ENCODE peak calls at places on chromosomes 1 and 21, in eight cellular contexts. U, C, Y, M, N, X, B and K are unnamed samples.

GRCh38 chr21:44537930-44538911 is 1.8 kb downstream of the KRTAP10-1 start:
- DNase-seq in U (no peak), C (no peak), Y (no peak), M (no peak), N (no peak), X (no peak), B (no peak), K (no peak)

GRCh38 chr1:244778356-244778755 is 57.1 kb upstream of the COX20 start:
- DNase-seq in U (no peak), C (peak; percentile 19), Y (no peak), M (no peak), N (no peak), X (no peak), B (no peak), K (peak; percentile 87)

GRCh38 chr1:75203415-75204277 is 69.5 kb downstream of the LHX8 start:
- DNase-seq in U (peak; percentile 43), C (peak; percentile 54), Y (no peak), M (peak; percentile 61), N (peak; percentile 40), X (peak; percentile 4), B (peak; percentile 33), K (peak; percentile 61)

GRCh38 chr1:193264313-193265065 is 78.1 kb upstream of the B3GALT2 start:
- DNase-seq in U (no peak), C (no peak), Y (no peak), M (no peak), N (no peak), X (no peak), B (no peak), K (no peak)

GRCh38 chr1:233075045-233075444 is 124.6 kb downstream of the NTPCR start:
- DNase-seq in U (no peak), C (no peak), Y (no peak), M (peak; percentile 69), N (no peak), X (no peak), B (no peak), K (peak; percentile 20)

GRCh38 chr1:72623299-72623708 is 341.0 kb upstream of the NEGR1 start:
- DNase-seq in U (no peak), C (no peak), Y (no peak), M (peak; percentile 3), N (peak; percentile 20), X (peak; percentile 3), B (peak; percentile 30), K (peak; percentile 70)

GRCh38 chr1:147099192-147099591 is 73.1 kb downstream of the PRKAB2 start:
- DNase-seq in U (peak; percentile 17), C (no peak), Y (no peak), M (no peak), N (no peak), X (no peak), B (no peak), K (no peak)

GRCh38 chr1:32538887-32539583 is at the start of gene ZBTB8A:
- DNase-seq in U (peak; percentile 20), C (peak; percentile 54), Y (peak; percentile 15), M (peak; percentile 66), N (peak; percentile 30), X (no peak), B (peak; percentile 83), K (peak; percentile 79)

GRCh38 chr1:35448344-35448801 is 108.8 kb downstream of the KIAA0319L start:
- DNase-seq in U (no peak), C (no peak), Y (no peak), M (no peak), N (peak; percentile 39), X (no peak), B (no peak), K (peak; percentile 54)

GRCh38 chr1:63322944-63323865 is 838 bp downstream of the FOXD3 start:
- DNase-seq in U (peak; percentile 43), C (no peak), Y (no peak), M (peak; percentile 69), N (no peak), X (no peak), B (peak; percentile 57), K (no peak)

GRCh38 chr1:97412155-97412554 is 508.7 kb downstream of the DPYD start:
- DNase-seq in U (no peak), C (no peak), Y (no peak), M (no peak), N (no peak), X (no peak), B (no peak), K (no peak)

GRCh38 chr1:100927276-100927675 is 31.4 kb downstream of the SLC30A7 start:
- DNase-seq in U (no peak), C (no peak), Y (no peak), M (no peak), N (no peak), X (no peak), B (no peak), K (no peak)

GRCh38 chr1:34755961-34756360 is 1.1 kb downstream of the GJB5 start:
- DNase-seq in U (no peak), C (no peak), Y (no peak), M (no peak), N (no peak), X (no peak), B (no peak), K (no peak)

GRCh38 chr1:10755977-10756521 is 40.4 kb downstream of the CASZ1 start:
- DNase-seq in U (peak; percentile 34), C (no peak), Y (no peak), M (peak; percentile 22), N (no peak), X (no peak), B (peak; percentile 89), K (peak; percentile 11)

GRCh38 chr1:196609114-196609737 is 986 bp upstream of the KCNT2 start:
- DNase-seq in U (peak; percentile 4), C (no peak), Y (peak; percentile 13), M (peak; percentile 34), N (peak; percentile 1), X (no peak), B (peak; percentile 43), K (no peak)
- H3K4me3 ChIP-seq in U (no peak overlapping the region), C (no peak overlapping the region), Y (peak overlapping the region; percentile 88), M (peak overlapping the region; percentile 69), N (peak overlapping the region; percentile 34), X (no peak overlapping the region), B (peak overlapping the region; percentile 74), K (peak overlapping the region; percentile 79)

GRCh38 chr1:183032122-183032921 is 9.1 kb downstream of the LAMC1 start:
- DNase-seq in U (no peak), C (no peak), Y (no peak), M (peak; percentile 33), N (peak; percentile 58), X (no peak), B (no peak), K (peak; percentile 1)
- H3K27ac ChIP-seq in U (no peak overlapping the region), C (no peak overlapping the region), Y (no peak overlapping the region), M (no peak overlapping the region), N (peak overlapping the region; percentile 39), X (no peak overlapping the region), B (peak overlapping the region; percentile 19), K (no peak overlapping the region)

DNA sequence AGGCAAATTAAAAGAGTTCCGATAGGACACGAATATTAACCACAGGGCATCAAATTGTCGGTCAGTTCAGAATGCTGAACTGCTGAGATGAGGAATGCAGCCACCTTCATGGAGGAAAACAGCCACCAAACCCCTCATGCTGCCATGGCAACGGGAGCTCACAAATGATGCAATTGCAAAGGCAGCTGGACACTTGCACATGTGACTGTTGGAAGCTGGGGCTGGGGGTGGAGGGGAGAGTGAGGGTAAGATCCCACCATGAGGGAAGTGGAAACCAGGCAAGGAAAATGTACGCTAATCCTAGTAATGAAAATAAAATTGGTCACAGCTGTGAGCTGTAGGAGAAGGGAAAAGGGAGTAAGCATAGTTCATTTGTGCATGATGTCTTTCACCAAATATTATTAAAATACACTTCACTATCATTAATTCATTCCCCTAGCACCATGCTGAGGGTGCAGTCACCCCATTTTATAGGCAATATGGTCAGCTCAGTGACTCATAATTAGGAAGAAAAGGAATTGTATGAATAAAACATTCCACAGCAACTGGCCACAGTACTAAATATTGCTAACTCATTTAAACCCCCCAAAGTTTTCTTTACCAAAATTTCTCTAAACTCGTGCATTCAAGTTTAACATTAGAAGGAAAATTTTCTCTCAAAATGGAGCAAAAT is 15.3 kb downstream of the BECN2 start:
- DNase-seq in U (no peak), C (no peak), Y (no peak), M (peak; percentile 24), N (peak; percentile 28), X (no peak), B (peak; percentile 64), K (no peak)
- TF ChIP-seq MAX in U (no peak), C (no peak), Y (no peak), M (no peak), N (no peak), X (no peak), B (no peak), K (no peak)

GRCh38 chr1:220786057-220786336 is 716 bp upstream of the MTARC1 start:
- DNase-seq in U (no peak), C (no peak), Y (no peak), M (no peak), N (no peak), X (no peak), B (no peak), K (peak; percentile 11)
- H3K4me3 ChIP-seq in U (no peak overlapping the region), C (no peak overlapping the region), Y (peak overlapping the region; percentile 59), M (no peak overlapping the region), N (peak overlapping the region; percentile 79), X (no peak overlapping the region), B (no peak overlapping the region), K (no peak overlapping the region)

DNA sequence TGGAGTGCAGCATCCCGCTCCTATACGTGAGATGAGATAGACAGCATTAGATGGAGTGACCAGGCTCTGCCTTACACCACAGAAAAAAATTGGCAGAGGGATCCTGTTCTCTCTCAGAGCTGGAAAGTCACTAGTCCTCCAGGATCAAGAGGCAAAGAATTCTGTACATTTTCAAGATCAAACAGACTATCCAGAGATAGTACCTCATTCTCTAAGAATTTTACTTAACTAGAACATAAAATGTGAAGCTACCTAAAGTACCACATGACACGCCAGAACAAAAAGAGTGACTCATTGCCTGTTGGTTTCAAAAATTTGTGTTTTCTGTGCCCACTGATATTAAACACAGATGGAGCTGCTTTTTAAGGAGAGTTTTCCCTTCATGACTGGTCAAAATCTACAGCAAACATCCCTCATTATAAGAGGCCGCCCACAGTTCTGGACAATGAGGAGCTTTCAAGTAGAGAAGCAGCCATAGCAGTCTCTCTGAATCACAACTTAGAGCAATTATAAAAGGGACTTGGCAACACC is 32.3 kb downstream of the CD160 start:
- DNase-seq in U (no peak), C (no peak), Y (no peak), M (no peak), N (no peak), X (no peak), B (no peak), K (peak; percentile 72)
- H3K27ac ChIP-seq in U (no peak overlapping the region), C (peak overlapping the region; percentile 25), Y (no peak overlapping the region), M (peak overlapping the region; percentile 24), N (no peak overlapping the region), X (no peak overlapping the region), B (peak overlapping the region; percentile 96), K (peak overlapping the region; percentile 33)

GRCh38 chr1:206575165-206575893 is 36.9 kb downstream of the EIF2D start:
- DNase-seq in U (peak; percentile 89), C (no peak), Y (no peak), M (no peak), N (no peak), X (no peak), B (no peak), K (peak; percentile 91)
- TF ChIP-seq MAX in U (peak; percentile 66), C (no peak), Y (no peak), M (no peak), N (no peak), X (no peak), B (no peak), K (no peak)

DNA sequence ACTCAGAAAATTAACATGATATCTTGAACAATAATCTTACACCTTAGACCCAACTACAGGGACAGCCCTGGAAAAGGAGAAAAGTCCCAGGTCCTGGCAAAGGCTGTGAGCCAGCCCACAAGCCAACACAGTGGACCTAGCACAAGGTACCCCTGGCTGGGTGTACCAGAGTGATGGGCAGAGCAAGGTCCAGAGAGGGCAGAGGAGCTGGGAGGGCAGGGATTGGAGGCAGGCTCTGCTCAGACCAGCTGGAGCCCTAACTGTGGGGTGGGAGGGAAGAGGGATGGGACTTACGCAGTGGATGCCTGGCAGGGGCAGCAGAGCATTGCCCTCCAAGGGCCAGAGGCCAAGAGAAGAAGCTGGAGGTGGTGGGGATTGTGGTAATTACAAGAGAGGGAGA is 101.6 kb downstream of the KCND3 start:
- DNase-seq in U (no peak), C (no peak), Y (no peak), M (no peak), N (no peak), X (no peak), B (no peak), K (no peak)
- H3K4me3 ChIP-seq in U (no peak overlapping the region), C (no peak overlapping the region), Y (no peak overlapping the region), M (no peak overlapping the region), N (no peak overlapping the region), X (no peak overlapping the region), B (no peak overlapping the region), K (no peak overlapping the region)